ENCODE peak calls at places on chromosomes 7 and 10, in eight cellular contexts. B is cardiac fibroblast, C is ovary, H is HFF-Myc, Y is hepatocyte, N is heart left ventricle, F is GM23338, P is astrocyte of the spinal cord. G is an unnamed sample.
A peak's percentile ranks its signal among the peaks of the same experiment; 100 is the strongest.

GRCh38 chr10:104242545-104242944 is 10.4 kb upstream of the CFAP43 start:
- DNase-seq in B (no peak), C (no peak), H (no peak), Y (no peak), N (no peak), F (no peak), P (no peak), G (no peak)

GRCh38 chr7:128909605-128910568 is 622 bp downstream of the KCP start:
- DNase-seq in B (peak; percentile 68), C (no peak), H (no peak), Y (peak; percentile 63), N (no peak), F (peak; percentile 74), P (peak; percentile 24), G (no peak)

GRCh38 chr10:30413996-30414576 is 19.9 kb upstream of the MAP3K8 start:
- DNase-seq in B (peak; percentile 86), C (peak; percentile 45), H (no peak), Y (peak; percentile 78), N (no peak), F (peak; percentile 68), P (peak; percentile 68), G (peak; percentile 70)

GRCh38 chr7:99616359-99617186 is at the start of gene ZSCAN25:
- DNase-seq in B (peak; percentile 95), C (peak; percentile 83), H (peak; percentile 81), Y (peak; percentile 94), N (peak; percentile 90), F (peak; percentile 98), P (peak; percentile 93), G (peak; percentile 95)

GRCh38 chr10:97422921-97423420 is 3.0 kb upstream of the PGAM1 start:
- DNase-seq in B (peak; percentile 52), C (peak; percentile 54), H (peak; percentile 75), Y (no peak), N (no peak), F (no peak), P (peak; percentile 80), G (no peak)

GRCh38 chr10:73858013-73858708 is 16.2 kb downstream of the CAMK2G start:
- DNase-seq in B (no peak), C (no peak), H (no peak), Y (no peak), N (no peak), F (no peak), P (no peak), G (no peak)

GRCh38 chr10:89414146-89414878 is at the start of gene IFIT5:
- DNase-seq in B (peak; percentile 75), C (peak; percentile 79), H (no peak), Y (peak; percentile 85), N (peak; percentile 78), F (peak; percentile 83), P (peak; percentile 80), G (peak; percentile 77)

GRCh38 chr7:92832623-92833023 is 3.8 kb downstream of the CDK6 start:
- DNase-seq in B (no peak), C (no peak), H (no peak), Y (no peak), N (no peak), F (no peak), P (no peak), G (no peak)

GRCh38 chr10:131580076-131580652 is 268.6 kb upstream of the TCERG1L start:
- DNase-seq in B (no peak), C (no peak), H (no peak), Y (no peak), N (no peak), F (no peak), P (no peak), G (no peak)

GRCh38 chr7:127897704-127898454 is 133.4 kb downstream of the LRRC4 start:
- DNase-seq in B (no peak), C (no peak), H (no peak), Y (no peak), N (no peak), F (no peak), P (no peak), G (no peak)

GRCh38 chr7:148546857-148547256 is 43.7 kb upstream of the C7orf33 start:
- DNase-seq in B (no peak), C (no peak), H (no peak), Y (no peak), N (no peak), F (no peak), P (no peak), G (no peak)

GRCh38 chr7:27158436-27159277 is 2.2 kb upstream of the HOXA7 start:
- DNase-seq in B (no peak), C (no peak), H (no peak), Y (no peak), N (no peak), F (peak; percentile 46), P (no peak), G (no peak)

GRCh38 chr7:20541615-20542349 is 73.7 kb upstream of the ABCB5 start:
- DNase-seq in B (no peak), C (no peak), H (no peak), Y (no peak), N (no peak), F (no peak), P (no peak), G (no peak)

GRCh38 chr7:101173752-101174244 is 6.3 kb downstream of the NAT16 start:
- DNase-seq in B (peak; percentile 40), C (no peak), H (peak; percentile 32), Y (no peak), N (no peak), F (peak; percentile 91), P (no peak), G (peak; percentile 86)

GRCh38 chr7:128122577-128123290 is 91.5 kb upstream of the LRRC4 start:
- DNase-seq in B (no peak), C (no peak), H (no peak), Y (no peak), N (no peak), F (no peak), P (no peak), G (no peak)

GRCh38 chr7:136869991-136870798 is 1.7 kb downstream of the CHRM2 start:
- DNase-seq in B (peak; percentile 18), C (no peak), H (no peak), Y (peak; percentile 8), N (peak; percentile 18), F (peak; percentile 49), P (peak; percentile 30), G (no peak)

GRCh38 chr7:74275401-74275881 is 13.8 kb upstream of the CLIP2 start:
- DNase-seq in B (no peak), C (no peak), H (no peak), Y (no peak), N (no peak), F (peak; percentile 82), P (no peak), G (no peak)

GRCh38 chr7:44488955-44489354 is 1.5 kb downstream of the NUDCD3 start:
- DNase-seq in B (no peak), C (no peak), H (no peak), Y (no peak), N (no peak), F (no peak), P (no peak), G (no peak)

GRCh38 chr7:285731-286130 is 4.2 kb upstream of the FOXL3 start:
- DNase-seq in B (no peak), C (no peak), H (no peak), Y (no peak), N (no peak), F (no peak), P (no peak), G (no peak)

GRCh38 chr10:72517244-72517643 is 108.6 kb downstream of the MICU1 start:
- DNase-seq in B (no peak), C (no peak), H (no peak), Y (no peak), N (no peak), F (no peak), P (no peak), G (no peak)

GRCh38 chr10:43653746-43654145 is 5.1 kb upstream of the ZNF32 start:
- DNase-seq in B (no peak), C (no peak), H (no peak), Y (no peak), N (no peak), F (no peak), P (no peak), G (no peak)

GRCh38 chr10:129963831-129964501 is at the start of gene EBF3:
- DNase-seq in B (peak; percentile 94), C (peak; percentile 66), H (no peak), Y (peak; percentile 82), N (peak; percentile 91), F (peak; percentile 92), P (no peak), G (no peak)

GRCh38 chr7:20895563-20895962 is 108.9 kb upstream of the SP8 start:
- DNase-seq in B (no peak), C (no peak), H (no peak), Y (no peak), N (no peak), F (no peak), P (no peak), G (no peak)

GRCh38 chr10:14478201-14478600 is 147.5 kb upstream of the FRMD4A start:
- DNase-seq in B (no peak), C (no peak), H (no peak), Y (no peak), N (no peak), F (no peak), P (no peak), G (no peak)
- TF ChIP-seq CTCF in B (no peak), C (no peak), H (no peak), Y (no peak), N (no peak), F (no peak), P (no peak), G (no peak)

GRCh38 chr7:2403718-2404648 is 572 bp downstream of the CHST12 start:
- DNase-seq in B (peak; percentile 42), C (peak; percentile 49), H (no peak), Y (peak; percentile 70), N (peak; percentile 37), F (peak; percentile 68), P (peak; percentile 36), G (no peak)
- TF ChIP-seq CTCF in B (peak; percentile 4), C (no peak), H (no peak), Y (no peak), N (peak; percentile 14), F (no peak), P (peak; percentile 21), G (no peak)

GRCh38 chr10:7689591-7689990 is 13.5 kb upstream of the ITIH2 start:
- DNase-seq in B (no peak), C (no peak), H (no peak), Y (no peak), N (no peak), F (no peak), P (no peak), G (no peak)

GRCh38 chr10:7686351-7687171 is 16.6 kb upstream of the ITIH2 start:
- DNase-seq in B (no peak), C (no peak), H (no peak), Y (peak; percentile 27), N (no peak), F (no peak), P (no peak), G (no peak)

GRCh38 chr10:7687228-7687907 is 15.7 kb upstream of the ITIH2 start:
- DNase-seq in B (peak; percentile 93), C (peak; percentile 89), H (peak; percentile 60), Y (peak; percentile 93), N (peak; percentile 84), F (peak; percentile 95), P (peak; percentile 89), G (peak; percentile 78)
- TF ChIP-seq CTCF in B (peak; percentile 73), C (peak; percentile 90), H (peak; percentile 84), Y (peak; percentile 99), N (peak; percentile 81), F (peak; percentile 100), P (peak; percentile 86), G (peak; percentile 87)

GRCh38 chr7:140308060-140308459 is 90.3 kb downstream of the SLC37A3 start:
- DNase-seq in B (no peak), C (no peak), H (no peak), Y (no peak), N (no peak), F (no peak), P (no peak), G (no peak)

GRCh38 chr7:140300263-140301131 is 97.8 kb downstream of the SLC37A3 start:
- DNase-seq in B (no peak), C (no peak), H (no peak), Y (no peak), N (no peak), F (no peak), P (no peak), G (no peak)

GRCh38 chr7:140304071-140304799 is 94.1 kb downstream of the SLC37A3 start:
- DNase-seq in B (peak; percentile 52), C (no peak), H (peak; percentile 12), Y (no peak), N (no peak), F (peak; percentile 57), P (peak; percentile 12), G (peak; percentile 61)
- TF ChIP-seq CTCF in B (peak; percentile 18), C (no peak), H (peak; percentile 24), Y (peak; percentile 33), N (peak; percentile 45), F (peak; percentile 69), P (no peak), G (peak; percentile 34)

G was measured in GM10248.